ENCODE peak calls at places on chromosomes 12 and 14, in ten cellular contexts. J is psoas muscle, R is lower lobe of right lung, U is heart left ventricle, S is cardiac muscle cell, P is endothelial cell, D is kidney, V is brain microvascular endothelial cell, B is neural progenitor cell, X is dorsolateral prefrontal cortex. Z is an unnamed sample.

GRCh38 chr12:66813137-66813867 is 134.4 kb upstream of the GRIP1 start:
- DNase-seq in J (no peak), R (no peak), U (no peak), S (no peak), P (peak), D (no peak), V (no peak), B (no peak), X (no peak), Z (no peak)

GRCh38 chr14:60670994-60671393 is 21.7 kb upstream of the SIX1 start:
- DNase-seq in J (no peak), R (no peak), U (no peak), S (no peak), P (no peak), D (no peak), V (no peak), B (no peak), X (no peak), Z (no peak)

GRCh38 chr12:71315328-71315960 is 124.2 kb upstream of the LGR5 start:
- DNase-seq in J (no peak), R (no peak), U (no peak), S (no peak), P (no peak), D (no peak), V (no peak), B (no peak), X (no peak), Z (no peak)

GRCh38 chr12:106101798-106102197 is 37.0 kb downstream of the NUAK1 start:
- DNase-seq in J (no peak), R (no peak), U (no peak), S (no peak), P (no peak), D (no peak), V (no peak), B (no peak), X (peak), Z (no peak)

GRCh38 chr12:104130760-104131159 is 7.2 kb downstream of the NFYB start:
- DNase-seq in J (no peak), R (no peak), U (no peak), S (no peak), P (no peak), D (no peak), V (no peak), B (no peak), X (no peak), Z (no peak)

GRCh38 chr12:111768159-111768895 is 1.6 kb downstream of the ALDH2 start:
- DNase-seq in J (no peak), R (no peak), U (no peak), S (no peak), P (no peak), D (no peak), V (no peak), B (no peak), X (no peak), Z (no peak)

GRCh38 chr12:128388461-128388921 is 121.5 kb downstream of the TMEM132C start:
- DNase-seq in J (peak), R (no peak), U (peak), S (no peak), P (no peak), D (no peak), V (no peak), B (no peak), X (no peak), Z (no peak)

GRCh38 chr12:64006211-64006610 is 161.7 kb downstream of the SRGAP1 start:
- DNase-seq in J (no peak), R (no peak), U (no peak), S (peak), P (no peak), D (no peak), V (peak), B (no peak), X (no peak), Z (no peak)

GRCh38 chr12:68792952-68793351 is 15.0 kb upstream of the MDM2 start:
- DNase-seq in J (no peak), R (no peak), U (no peak), S (no peak), P (peak), D (no peak), V (peak), B (peak), X (no peak), Z (no peak)

GRCh38 chr12:58877243-58877743 is 43.0 kb downstream of the LRIG3 start:
- DNase-seq in J (no peak), R (no peak), U (no peak), S (no peak), P (no peak), D (no peak), V (peak), B (no peak), X (no peak), Z (no peak)

GRCh38 chr12:81692008-81692407 is 67.1 kb downstream of the PPFIA2 start:
- DNase-seq in J (no peak), R (no peak), U (no peak), S (no peak), P (no peak), D (no peak), V (no peak), B (peak), X (no peak), Z (no peak)

GRCh38 chr12:52245259-52245961 is 12.4 kb downstream of the KRT7 start:
- DNase-seq in J (peak), R (no peak), U (no peak), S (no peak), P (no peak), D (no peak), V (no peak), B (no peak), X (no peak), Z (no peak)

GRCh38 chr12:103114296-103115055 is 157.0 kb downstream of the ASCL1 start:
- DNase-seq in J (no peak), R (no peak), U (no peak), S (no peak), P (no peak), D (no peak), V (no peak), B (no peak), X (no peak), Z (no peak)

GRCh38 chr14:96349286-96350075 is 13.7 kb downstream of the ATG2B start:
- DNase-seq in J (no peak), R (no peak), U (no peak), S (no peak), P (no peak), D (no peak), V (no peak), B (no peak), X (no peak), Z (no peak)

GRCh38 chr12:65493893-65494205 is 215.4 kb downstream of the MSRB3 start:
- DNase-seq in J (no peak), R (no peak), U (no peak), S (no peak), P (no peak), D (no peak), V (no peak), B (no peak), X (no peak), Z (no peak)

GRCh38 chr12:26128180-26128579 is 3.3 kb upstream of the BHLHE41 start:
- DNase-seq in J (no peak), R (no peak), U (no peak), S (no peak), P (no peak), D (no peak), V (no peak), B (no peak), X (no peak), Z (no peak)

DNA sequence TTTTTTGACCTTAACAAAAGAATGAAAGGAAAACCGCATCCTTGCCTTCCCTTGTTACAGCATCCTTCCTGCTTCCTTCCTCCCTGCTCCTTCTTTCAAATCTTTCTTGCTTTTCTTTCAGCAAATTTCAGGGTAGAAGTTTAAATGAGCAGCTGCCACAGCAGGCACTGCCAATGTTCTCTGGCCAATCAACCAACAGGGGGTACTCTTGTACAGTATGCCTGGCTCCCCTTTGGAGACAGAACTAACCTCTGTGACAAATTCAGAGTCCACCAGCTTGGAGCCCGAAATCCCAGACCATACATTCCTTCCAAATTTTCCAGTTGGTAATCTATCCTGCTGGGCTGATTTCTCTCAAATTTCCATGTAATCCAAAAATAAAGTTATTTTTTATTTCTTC is 609.8 kb upstream of the LMO3 start:
- DNase-seq in J (no peak), R (no peak), U (no peak), S (no peak), P (no peak), D (no peak), V (no peak), B (peak), X (no peak), Z (no peak)
- TF ChIP-seq CTCF in J (no peak), R (no peak), U (no peak), S (no peak), P (no peak), D (no peak), V (no peak), B (peak), X (no peak), Z (no peak)

GRCh38 chr12:107610030-107610859 is 75.4 kb upstream of the PWP1 start:
- DNase-seq in J (no peak), R (no peak), U (no peak), S (peak), P (peak), D (no peak), V (peak), B (peak), X (peak), Z (no peak)
- TF ChIP-seq CTCF in J (peak), R (peak), U (peak), S (peak), P (peak), D (peak), V (peak), B (peak), X (peak), Z (peak)

DNA sequence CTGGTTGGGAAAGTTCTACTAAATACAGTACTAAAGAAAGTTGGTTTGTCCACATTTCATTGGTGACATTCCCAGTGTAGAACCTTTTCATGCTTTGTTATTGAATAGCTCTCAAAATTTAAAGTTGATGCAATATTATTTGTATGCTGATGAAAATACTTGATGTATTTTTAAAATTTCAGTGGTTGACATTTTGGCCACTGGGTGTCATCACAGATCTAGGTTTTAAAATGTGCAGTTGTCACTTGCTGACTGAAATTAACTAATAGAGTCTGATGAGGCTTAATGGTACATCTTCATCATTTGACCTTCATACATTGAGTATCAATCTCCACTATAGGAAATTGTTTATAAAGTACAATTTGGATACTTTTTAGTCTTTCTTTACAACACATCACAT is 37.1 kb downstream of the CMAS start:
- DNase-seq in J (no peak), R (no peak), U (no peak), S (peak), P (no peak), D (no peak), V (peak), B (no peak), X (no peak), Z (no peak)
- TF ChIP-seq CTCF in J (peak), R (peak), U (peak), S (peak), P (peak), D (peak), V (peak), B (peak), X (peak), Z (peak)

DNA sequence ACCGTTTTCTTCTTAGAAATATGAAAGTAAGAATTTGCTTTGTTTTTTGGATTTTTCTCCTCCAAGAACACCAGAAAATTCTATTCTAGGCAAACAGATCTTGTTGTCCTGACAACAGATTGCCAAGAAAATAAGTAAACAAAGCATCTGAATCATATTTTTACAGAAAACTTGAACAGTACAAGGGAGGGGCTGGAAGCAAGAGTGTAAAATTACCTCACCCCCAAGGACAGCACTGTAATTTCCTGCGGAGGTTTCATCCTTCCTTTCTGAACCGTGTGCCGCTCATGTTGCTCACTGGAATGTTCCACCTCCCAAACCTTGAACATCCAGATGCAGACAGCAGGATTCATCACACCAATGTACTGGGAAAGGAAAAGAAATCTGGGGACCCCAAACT is 5.4 kb upstream of the CAMKK2 start:
- DNase-seq in J (no peak), R (no peak), U (no peak), S (no peak), P (no peak), D (no peak), V (no peak), B (no peak), X (no peak), Z (no peak)
- TF ChIP-seq CTCF in J (no peak), R (no peak), U (no peak), S (no peak), P (no peak), D (no peak), V (no peak), B (no peak), X (no peak), Z (no peak)

GRCh38 chr14:55707365-55707804 is 127.4 kb downstream of the KTN1 start:
- DNase-seq in J (no peak), R (no peak), U (no peak), S (peak), P (no peak), D (no peak), V (peak), B (peak), X (no peak), Z (no peak)

GRCh38 chr14:55706893-55707292 is 126.9 kb downstream of the KTN1 start:
- DNase-seq in J (no peak), R (no peak), U (no peak), S (no peak), P (no peak), D (no peak), V (no peak), B (no peak), X (no peak), Z (no peak)

GRCh38 chr14:55704654-55705053 is 124.6 kb downstream of the KTN1 start:
- DNase-seq in J (no peak), R (no peak), U (no peak), S (no peak), P (no peak), D (no peak), V (no peak), B (no peak), X (no peak), Z (no peak)

GRCh38 chr14:55706341-55706684 is 126.3 kb downstream of the KTN1 start:
- DNase-seq in J (no peak), R (no peak), U (no peak), S (no peak), P (no peak), D (no peak), V (no peak), B (no peak), X (no peak), Z (no peak)

GRCh38 chr14:55705651-55706340 is 125.8 kb downstream of the KTN1 start:
- DNase-seq in J (no peak), R (peak), U (no peak), S (no peak), P (no peak), D (no peak), V (no peak), B (no peak), X (no peak), Z (no peak)
- TF ChIP-seq CTCF in J (no peak), R (no peak), U (no peak), S (no peak), P (no peak), D (no peak), V (no peak), B (no peak), X (no peak), Z (no peak)

DNA sequence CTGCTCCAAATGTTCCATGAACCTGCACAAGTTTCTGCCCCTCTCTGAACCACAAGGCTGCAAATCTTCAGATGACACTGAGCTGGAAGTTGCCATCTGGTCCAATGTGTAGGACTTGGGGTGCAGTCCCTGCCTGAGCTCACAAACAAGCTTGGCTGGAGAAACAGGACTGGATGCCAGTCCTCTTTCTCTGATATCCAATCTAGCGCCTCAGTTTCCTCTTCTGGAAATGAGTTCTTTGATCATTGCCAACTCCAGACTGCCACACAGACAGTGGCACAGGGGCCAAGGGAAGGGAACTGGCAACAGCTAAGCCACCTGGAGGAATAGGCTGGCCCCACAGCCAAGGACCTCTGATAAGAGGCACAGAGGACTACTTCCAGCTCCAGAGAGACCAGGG is 15.5 kb downstream of the CMKLR1 start:
- DNase-seq in J (no peak), R (no peak), U (no peak), S (no peak), P (no peak), D (no peak), V (no peak), B (no peak), X (no peak), Z (no peak)
- TF ChIP-seq CTCF in J (no peak), R (no peak), U (no peak), S (no peak), P (no peak), D (no peak), V (no peak), B (no peak), X (no peak), Z (no peak)

DNA sequence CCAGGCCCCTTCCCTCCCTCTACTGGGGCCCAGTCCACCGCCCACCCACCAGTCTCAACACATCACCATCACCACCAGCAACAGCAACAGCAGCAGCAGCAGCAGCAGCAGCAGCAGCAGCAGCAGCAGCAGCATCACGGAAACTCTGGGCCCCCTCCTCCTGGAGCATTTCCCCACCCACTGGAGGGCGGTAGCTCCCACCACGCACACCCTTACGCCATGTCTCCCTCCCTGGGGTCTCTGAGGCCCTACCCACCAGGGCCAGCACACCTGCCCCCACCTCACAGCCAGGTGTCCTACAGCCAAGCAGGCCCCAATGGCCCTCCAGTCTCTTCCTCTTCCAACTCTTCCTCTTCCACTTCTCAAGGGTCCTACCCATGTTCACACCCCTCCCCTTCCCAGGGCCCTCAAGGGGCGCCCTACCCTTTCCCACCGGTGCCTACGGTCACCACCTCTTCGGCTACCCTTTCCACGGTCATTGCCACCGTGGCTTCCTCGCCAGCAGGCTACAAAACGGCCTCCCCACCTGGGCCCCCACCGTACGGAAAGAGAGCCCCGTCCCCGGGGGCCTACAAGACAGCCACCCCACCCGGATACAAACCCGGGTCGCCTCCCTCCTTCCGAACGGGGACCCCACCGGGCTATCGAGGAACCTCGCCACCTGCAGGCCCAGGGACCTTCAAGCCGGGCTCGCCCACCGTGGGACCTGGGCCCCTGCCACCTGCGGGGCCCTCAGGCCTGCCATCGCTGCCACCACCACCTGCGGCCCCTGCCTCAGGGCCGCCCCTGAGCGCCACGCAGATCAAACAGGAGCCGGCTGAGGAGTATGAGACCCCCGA is 6.8 kb upstream of the RNU7-1 start:
- DNase-seq in J (peak), R (no peak), U (peak), S (peak), P (no peak), D (peak), V (no peak), B (no peak), X (no peak), Z (no peak)
- TF ChIP-seq CTCF in J (no peak), R (no peak), U (no peak), S (no peak), P (no peak), D (no peak), V (no peak), B (no peak), X (no peak), Z (no peak)

DNA sequence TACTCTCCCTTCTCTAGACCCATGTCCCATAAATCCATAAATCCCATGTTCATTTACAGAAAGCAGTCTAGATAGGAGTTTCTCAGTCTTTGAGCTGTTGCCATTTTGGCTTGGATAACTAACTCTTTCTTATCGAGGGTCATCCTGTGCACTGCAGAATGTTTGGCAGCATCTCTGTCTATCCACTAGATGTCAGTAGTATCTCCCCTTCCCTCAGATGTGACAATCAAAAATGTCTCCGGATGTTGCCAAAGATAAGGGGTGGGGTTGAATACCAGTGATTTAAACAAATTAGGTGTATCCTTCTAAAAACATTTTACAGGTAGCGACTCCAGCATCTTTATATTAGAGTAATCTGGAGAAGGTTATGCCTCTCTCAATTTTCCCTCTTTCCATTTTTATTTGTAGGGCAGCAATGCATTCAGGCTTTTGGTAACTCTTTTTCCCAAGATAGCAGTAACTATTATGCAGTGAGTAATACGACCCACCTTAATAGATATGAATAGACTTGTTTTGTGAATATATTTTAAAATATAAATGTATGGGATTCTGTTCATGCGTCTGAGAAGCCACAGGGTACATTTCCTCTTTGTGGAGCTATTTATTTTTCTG is 100.7 kb downstream of the LRRK2 start:
- DNase-seq in J (no peak), R (no peak), U (no peak), S (no peak), P (peak), D (no peak), V (peak), B (peak), X (no peak), Z (no peak)
- TF ChIP-seq CTCF in J (peak), R (peak), U (peak), S (peak), P (peak), D (no peak), V (peak), B (peak), X (peak), Z (peak)